ENCODE peak calls at places on chromosome 9, in four cellular contexts. I is activated CD4-positive, alpha-beta memory T cell treated with anti-CD3 and anti-CD28 coated beads for 36 hours; G is fibroblast of the conjunctiva; E is fibroblast of gingiva. B is an unnamed sample.

GRCh38 chr9:35826071-35826701 is 2.3 kb downstream of the FAM221B start:
- DNase-seq in E (peak), I (peak), G (peak), B (peak)

GRCh38 chr9:138044485-138045383 is 167.2 kb downstream of the CACNA1B start:
- DNase-seq in I (no peak), E (no peak), G (no peak), B (no peak)

GRCh38 chr9:114691956-114692295 is 9.9 kb upstream of the TEX48 start:
- DNase-seq in I (no peak), G (no peak), E (no peak), B (no peak)

GRCh38 chr9:70874451-70874850 is 247.0 kb downstream of the TRPM3 start:
- DNase-seq in I (no peak), G (no peak), E (peak), B (no peak)

GRCh38 chr9:61671276-61671973 is 481.6 kb downstream of the SPATA31A7 start:
- DNase-seq in I (no peak), E (no peak), G (no peak), B (no peak)

GRCh38 chr9:133089271-133089671 is 27.5 kb downstream of the CEL start:
- DNase-seq in G (no peak), E (no peak), I (no peak), B (no peak)

GRCh38 chr9:89189215-89189614 is 10.6 kb upstream of the SHC3 start:
- DNase-seq in E (no peak), G (no peak), I (no peak), B (no peak)

GRCh38 chr9:136545966-136546696 is at the start of gene NOTCH1:
- DNase-seq in E (peak), I (peak), G (peak), B (peak)

GRCh38 chr9:12817702-12818101 is 42.9 kb downstream of the LURAP1L start:
- DNase-seq in I (no peak), G (no peak), E (no peak), B (no peak)

GRCh38 chr9:129330711-129331279 is 152.7 kb upstream of the IER5L start:
- DNase-seq in G (no peak), I (no peak), E (no peak), B (peak)

GRCh38 chr9:15475923-15476536 is 34.7 kb downstream of the PSIP1 start:
- DNase-seq in E (no peak), G (no peak), I (no peak), B (no peak)

GRCh38 chr9:131021785-131022184 is 12.8 kb downstream of the LAMC3 start:
- DNase-seq in E (no peak), I (no peak), G (no peak), B (no peak)

GRCh38 chr9:2567922-2568321 is 53.7 kb upstream of the VLDLR start:
- DNase-seq in I (no peak), E (no peak), G (no peak), B (no peak)

GRCh38 chr9:36401179-36401740 is 1.2 kb upstream of the RNF38 start:
- DNase-seq in I (no peak), G (no peak), E (peak), B (no peak)

GRCh38 chr9:87276327-87276841 is 221.3 kb upstream of the DAPK1 start:
- DNase-seq in G (no peak), E (peak), I (no peak), B (no peak)

GRCh38 chr9:109812818-109813281 is 32.9 kb downstream of the PALM2AKAP2 start:
- DNase-seq in I (no peak), E (no peak), G (no peak), B (no peak)

B was measured in activated CD8-positive, alpha-beta T cell treated with anti-CD3 and anti-CD28 coated beads for 36 hours.